ENCODE peak calls at places on chromosomes 1 and 21, in four cellular contexts. Y is HepG2, D is GM12878, Q is K562. K is an unnamed sample.

GRCh38 chr1:53578358-53578757 is 119.2 kb downstream of the DMRTB1 start:
- DNase-seq in Y (no peak), D (no peak), Q (no peak), K (no peak)

GRCh38 chr1:177306981-177307380 is 136.2 kb downstream of the BRINP2 start:
- DNase-seq in Y (no peak), D (no peak), Q (no peak), K (no peak)

GRCh38 chr1:204478166-204478899 is 16.3 kb downstream of the PIK3C2B start:
- DNase-seq in Y (no peak), D (no peak), Q (no peak), K (no peak)

GRCh38 chr1:3393024-3393986 is 61.2 kb upstream of the ARHGEF16 start:
- DNase-seq in Y (no peak), D (no peak), Q (no peak), K (peak)

GRCh38 chr1:147223740-147224615 is 1.2 kb downstream of the FMO5 start:
- DNase-seq in Y (no peak), D (no peak), Q (no peak), K (no peak)

GRCh38 chr1:8384088-8384487 is 66.2 kb downstream of the SLC45A1 start:
- DNase-seq in Y (no peak), D (no peak), Q (no peak), K (no peak)

GRCh38 chr1:64487061-64487460 is 17.1 kb downstream of the CACHD1 start:
- DNase-seq in Y (no peak), D (no peak), Q (no peak), K (no peak)

GRCh38 chr1:15249032-15249601 is 2.1 kb downstream of the FHAD1 start:
- DNase-seq in Y (no peak), D (no peak), Q (no peak), K (no peak)

GRCh38 chr21:32135401-32136363 is 143.2 kb downstream of the MIS18A start:
- DNase-seq in Y (no peak), D (peak), Q (no peak), K (no peak)

GRCh38 chr1:115771847-115772457 is 3.4 kb upstream of the CASQ2 start:
- DNase-seq in Y (peak), D (peak), Q (peak), K (peak)

DNA sequence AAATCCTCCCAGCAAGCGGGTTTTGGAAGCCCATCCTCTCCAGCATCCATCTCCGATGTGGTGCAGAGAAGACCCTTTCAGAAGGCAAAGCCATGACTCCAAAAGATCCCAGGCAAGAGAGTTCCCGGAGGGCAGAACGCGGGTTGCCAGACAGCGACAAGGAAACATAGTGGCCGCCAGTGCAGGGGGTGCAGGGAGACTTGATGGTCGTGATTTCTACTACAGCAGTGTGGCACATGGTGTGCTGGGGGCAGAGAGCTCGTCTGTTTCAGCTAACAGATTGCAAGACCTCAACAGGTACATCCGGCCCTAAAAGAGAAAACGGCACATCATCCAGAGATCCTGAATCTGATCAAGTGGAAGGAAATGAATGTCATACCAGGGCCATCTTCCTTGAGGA is 74.3 kb downstream of the HLCS start:
- DNase-seq in Y (no peak), D (no peak), Q (no peak), K (no peak)
- TF ChIP-seq USF2 in Y (no peak), D (no peak), Q (no peak), K (no peak)

GRCh38 chr1:227358079-227358358 is 39.7 kb upstream of the CDC42BPA start:
- DNase-seq in Y (no peak), D (no peak), Q (no peak), K (no peak)

GRCh38 chr1:227353186-227353585 is 34.9 kb upstream of the CDC42BPA start:
- DNase-seq in Y (no peak), D (no peak), Q (no peak), K (no peak)

GRCh38 chr1:227357229-227358078 is 39.2 kb upstream of the CDC42BPA start:
- DNase-seq in Y (peak), D (no peak), Q (peak), K (peak)

GRCh38 chr1:227356582-227357228 is 38.4 kb upstream of the CDC42BPA start:
- DNase-seq in Y (peak), D (no peak), Q (peak), K (peak)

GRCh38 chr1:227355542-227356270 is 37.4 kb upstream of the CDC42BPA start:
- DNase-seq in Y (no peak), D (no peak), Q (no peak), K (no peak)
- TF ChIP-seq CREB1 in Y (no peak), D (no peak), Q (no peak), K (no peak)

GRCh38 chr1:75471245-75471644 is 139.7 kb downstream of the SLC44A5 start:
- DNase-seq in Y (no peak), D (no peak), Q (peak), K (no peak)
- TF ChIP-seq ETV6 in Y (no peak), D (no peak), Q (no peak), K (no peak)

GRCh38 chr1:34803770-34804169 is 11.0 kb downstream of the GJA4 start:
- DNase-seq in Y (no peak), D (no peak), Q (no peak), K (no peak)

GRCh38 chr1:34806396-34806795 is 13.6 kb downstream of the GJA4 start:
- DNase-seq in Y (no peak), D (no peak), Q (no peak), K (no peak)

DNA sequence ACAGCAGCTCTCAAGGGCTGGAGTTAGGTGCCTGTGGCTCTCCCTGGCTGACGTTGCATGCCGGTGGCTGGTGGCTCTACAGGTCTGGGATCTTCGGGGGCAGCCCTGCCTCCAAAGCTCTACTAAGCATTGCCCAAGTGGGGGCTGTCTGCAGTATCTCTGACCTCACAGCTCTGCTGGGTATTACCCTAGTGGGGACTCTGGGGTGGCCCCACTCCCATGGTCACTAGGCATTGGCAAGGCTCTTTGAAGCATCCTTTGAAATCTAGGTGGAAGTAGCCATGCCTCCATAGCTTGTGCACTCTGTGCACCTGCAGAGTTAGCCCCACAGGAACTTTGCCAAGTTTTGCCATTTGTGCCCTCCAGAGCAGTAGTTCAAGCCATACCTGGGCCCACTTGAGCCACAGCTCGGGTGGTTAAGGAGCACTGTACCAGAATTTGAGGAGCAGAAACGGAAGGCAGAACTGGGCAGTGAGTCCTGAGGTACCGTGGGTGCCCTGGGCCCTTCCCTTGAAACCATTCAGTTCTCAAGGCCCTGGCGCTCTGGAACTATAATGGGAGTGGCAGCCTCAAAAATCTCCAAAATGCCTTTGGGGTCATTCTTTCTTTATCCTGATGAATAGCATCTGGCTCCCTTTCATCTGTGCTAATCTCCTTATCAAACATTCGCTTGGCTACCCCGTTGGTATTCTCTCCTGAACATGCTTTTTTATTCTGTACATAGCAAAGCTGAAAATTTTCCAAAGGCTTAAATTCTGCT is 15.4 kb downstream of the GJA4 start:
- DNase-seq in Y (no peak), D (no peak), Q (no peak), K (no peak)
- TF ChIP-seq USF2 in Y (no peak), D (no peak), Q (no peak), K (no peak)

GRCh38 chr21:42633858-42634257 is 19.6 kb upstream of the PDE9A start:
- DNase-seq in Y (no peak), D (no peak), Q (no peak), K (no peak)
- TF ChIP-seq CREB1 in Y (no peak), D (no peak), Q (no peak), K (no peak)

DNA sequence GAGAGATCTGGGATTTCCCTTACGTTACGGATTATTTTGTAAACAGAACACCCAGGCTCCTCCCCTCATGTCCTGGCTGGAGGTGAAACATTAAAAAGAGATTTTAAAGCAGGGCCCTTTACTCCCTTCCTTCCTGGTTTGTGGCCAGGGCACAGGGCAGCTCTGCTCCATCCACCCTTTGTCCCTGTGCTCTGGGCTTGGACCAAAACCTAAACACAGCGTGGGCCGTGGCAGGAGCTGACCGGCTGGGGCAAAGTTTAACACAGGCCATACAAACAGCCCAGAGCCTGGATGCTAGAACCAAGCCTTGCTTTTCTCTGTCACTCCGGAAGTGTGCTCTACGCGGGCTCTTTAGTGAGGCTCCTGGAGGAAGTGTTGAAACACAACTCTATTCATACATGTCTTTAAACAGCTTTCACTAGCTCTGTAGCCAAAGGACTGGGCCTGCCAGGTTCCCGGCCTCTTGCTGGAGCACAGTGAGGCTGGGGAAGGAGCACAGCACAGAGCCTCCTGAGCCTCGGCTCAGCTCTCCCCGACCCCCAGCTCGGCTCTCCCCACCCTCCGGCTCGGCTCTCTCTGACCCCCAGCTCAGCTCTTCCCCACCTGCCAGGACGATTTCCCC is 84.7 kb downstream of the PDE9A start:
- DNase-seq in Y (peak), D (no peak), Q (no peak), K (no peak)
- TF ChIP-seq ETV6 in Y (no peak), D (no peak), Q (no peak), K (no peak)

GRCh38 chr1:208942394-208942793 is 641.1 kb upstream of the CAMK1G start:
- DNase-seq in Y (no peak), D (no peak), Q (no peak), K (no peak)
- TF ChIP-seq USF2 in Y (no peak), D (no peak), Q (no peak), K (no peak)

DNA sequence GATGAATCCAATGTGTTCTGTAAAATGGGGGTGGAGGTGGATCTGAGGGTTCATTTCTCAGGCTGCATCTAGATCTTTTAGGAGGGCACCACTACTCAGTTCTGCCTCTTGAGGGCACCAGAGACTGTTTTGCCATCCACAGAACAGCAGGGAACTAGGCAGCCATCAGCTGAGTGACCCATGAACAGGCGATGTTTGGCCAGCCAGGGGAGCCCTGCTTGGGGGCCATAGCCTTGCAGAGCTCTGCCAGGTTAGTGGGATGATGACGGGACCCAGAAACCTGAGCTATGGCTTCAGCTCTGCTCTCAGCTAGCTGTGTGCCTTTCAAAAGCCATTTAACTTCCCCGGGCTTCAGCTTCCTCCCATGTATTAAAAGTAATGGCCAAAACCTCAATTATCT is 13.4 kb upstream of the NOS1AP start:
- DNase-seq in Y (peak), D (peak), Q (peak), K (peak)
- TF ChIP-seq CREB1 in Y (no peak), D (no peak), Q (no peak), K (no peak)

K was measured in WTC11.